ENCODE peak calls at places on chromosome 11, in six cellular contexts. V is activated CD4-positive, CD25-positive, alpha-beta regulatory T cell; A is GM20000; D is neural crest cell; I is HTR-8/SVneo; Z is naive thymus-derived CD4-positive, alpha-beta T cell. W is an unnamed sample.

GRCh38 chr11:131691558-131692041 is 321.2 kb downstream of the NTM start:
- DNase-seq in I (peak), D (peak), V (no peak), A (peak), Z (peak), W (no peak)

GRCh38 chr11:62423012-62423411 is 4.2 kb downstream of the SCGB1A1 start:
- DNase-seq in D (no peak), I (no peak), V (no peak), Z (no peak), A (no peak), W (no peak)

GRCh38 chr11:131486100-131486499 is 115.7 kb downstream of the NTM start:
- DNase-seq in I (no peak), A (no peak), D (no peak), V (no peak), Z (no peak), W (peak)

GRCh38 chr11:34585870-34586654 is 34.8 kb upstream of the EHF start:
- DNase-seq in V (no peak), D (peak), Z (no peak), I (peak), A (peak), W (peak)

GRCh38 chr11:110160016-110160415 is 66.8 kb downstream of the ZC3H12C start:
- DNase-seq in D (no peak), Z (no peak), I (no peak), A (no peak), V (no peak), W (no peak)

GRCh38 chr11:30346068-30346688 is 23.3 kb downstream of the ARL14EP start:
- DNase-seq in D (no peak), Z (no peak), A (peak), I (peak), V (no peak), W (peak)

GRCh38 chr11:102111787-102112653 is 1.8 kb downstream of the YAP1 start:
- DNase-seq in V (no peak), D (no peak), I (peak), Z (no peak), A (no peak), W (no peak)

GRCh38 chr11:6191733-6192132 is 7.3 kb upstream of the OR52W1 start:
- DNase-seq in A (no peak), D (no peak), V (no peak), Z (no peak), I (no peak), W (no peak)

GRCh38 chr11:30960387-30960992 is 374.3 kb upstream of the MPPED2 start:
- DNase-seq in D (peak), A (peak), Z (no peak), V (no peak), I (no peak), W (peak)

GRCh38 chr11:20762980-20763379 is 93.6 kb downstream of the NELL1 start:
- DNase-seq in A (no peak), D (no peak), V (no peak), I (no peak), Z (no peak), W (no peak)

GRCh38 chr11:127898422-127899365 is 688.7 kb downstream of the ETS1 start:
- DNase-seq in A (no peak), V (no peak), D (no peak), Z (no peak), I (no peak), W (no peak)

GRCh38 chr11:4680341-4680740 is 17.3 kb downstream of the OR51E2 start:
- DNase-seq in A (no peak), D (no peak), V (no peak), I (no peak), Z (no peak), W (no peak)

GRCh38 chr11:34502949-34503348 is 10.6 kb downstream of the ELF5 start:
- DNase-seq in V (no peak), Z (no peak), D (no peak), A (no peak), I (no peak), W (no peak)

GRCh38 chr11:13699870-13700269 is 31.4 kb downstream of the FAR1 start:
- DNase-seq in Z (no peak), I (no peak), D (no peak), V (no peak), A (no peak), W (no peak)

GRCh38 chr11:678297-678696 is 16.7 kb downstream of the DEAF1 start:
- DNase-seq in A (no peak), Z (no peak), I (no peak), D (no peak), V (no peak), W (no peak)

GRCh38 chr11:126561327-126561893 is 205.9 kb downstream of the ST3GAL4 start:
- DNase-seq in V (no peak), A (peak), I (peak), D (peak), Z (peak), W (peak)

W was measured in Ammon's horn.